ENCODE peak calls at places on chromosomes 7 and 10, in five cellular contexts. W is tibial nerve, T is heart right ventricle, U is stomach, M is fibroblast of lung. E is an unnamed sample.

GRCh38 chr10:47076949-47077348 is 165.7 kb downstream of the PTPN20 start:
- DNase-seq in W (no peak), T (no peak), U (no peak), M (peak), E (no peak)

GRCh38 chr10:130160775-130161174 is 24.6 kb downstream of the GLRX3 start:
- DNase-seq in W (no peak), T (no peak), U (no peak), M (peak), E (no peak)

GRCh38 chr7:44698046-44698580 is 50.5 kb upstream of the ZMIZ2 start:
- DNase-seq in W (no peak), T (no peak), U (no peak), M (no peak), E (no peak)

GRCh38 chr7:137642031-137642430 is 204.7 kb downstream of the DGKI start:
- DNase-seq in W (no peak), T (no peak), U (no peak), M (no peak), E (no peak)

GRCh38 chr10:101938316-101939272 is 95.0 kb upstream of the KCNIP2 start:
- DNase-seq in W (no peak), T (no peak), U (no peak), M (peak), E (no peak)

GRCh38 chr10:70816220-70816894 is 609 bp downstream of the SGPL1 start:
- DNase-seq in W (peak), T (peak), U (peak), M (peak), E (peak)

GRCh38 chr7:117946201-117946633 is 73.0 kb upstream of the CTTNBP2 start:
- DNase-seq in W (no peak), T (no peak), U (no peak), M (peak), E (no peak)

GRCh38 chr7:48285365-48285764 is 114.1 kb downstream of the ABCA13 start:
- DNase-seq in W (no peak), T (no peak), U (no peak), M (peak), E (no peak)

GRCh38 chr7:74429153-74429747 is 24.5 kb upstream of the GTF2IRD1 start:
- DNase-seq in W (no peak), T (no peak), U (no peak), M (peak), E (no peak)

GRCh38 chr7:70925411-70926115 is 206.4 kb upstream of the GALNT17 start:
- DNase-seq in W (no peak), T (no peak), U (no peak), M (no peak), E (no peak)

GRCh38 chr7:112290065-112290464 is 83.6 kb downstream of the ZNF277 start:
- DNase-seq in W (no peak), T (no peak), U (no peak), M (peak), E (no peak)

GRCh38 chr10:18607503-18607902 is 43.9 kb downstream of the NSUN6 start:
- DNase-seq in W (peak), T (no peak), U (peak), M (peak), E (no peak)

GRCh38 chr7:39847227-39847626 is 102.8 kb upstream of the CDK13 start:
- DNase-seq in W (no peak), T (no peak), U (no peak), M (no peak), E (no peak)

GRCh38 chr10:31083765-31084184 is 52.1 kb upstream of the ZNF438 start:
- DNase-seq in W (peak), T (peak), U (peak), M (peak), E (no peak)

GRCh38 chr10:88392222-88392621 is 190.9 kb downstream of the RNLS start:
- DNase-seq in W (no peak), T (no peak), U (no peak), M (no peak), E (no peak)

GRCh38 chr10:79610601-79611191 is at the start of gene SFTPA1:
- DNase-seq in W (no peak), T (no peak), U (no peak), M (no peak), E (no peak)

GRCh38 chr10:124903119-124903518 is 38.8 kb upstream of the ZRANB1 start:
- DNase-seq in W (no peak), T (no peak), U (no peak), M (no peak), E (no peak)

GRCh38 chr7:4066626-4067475 is 615.2 kb upstream of the FOXK1 start:
- DNase-seq in W (no peak), T (no peak), U (peak), M (no peak), E (no peak)

GRCh38 chr10:43160067-43160918 is 22.0 kb downstream of the CSGALNACT2 start:
- DNase-seq in W (no peak), T (no peak), U (no peak), M (peak), E (peak)

GRCh38 chr7:5077740-5078139 is 32.1 kb downstream of the RBAK start:
- DNase-seq in W (no peak), T (no peak), U (no peak), M (peak), E (no peak)

GRCh38 chr10:7915923-7916322 is 97.6 kb downstream of the TAF3 start:
- DNase-seq in W (no peak), T (no peak), U (no peak), M (peak), E (no peak)

GRCh38 chr10:520402-520787 is 169.1 kb downstream of the DIP2C start:
- DNase-seq in W (no peak), T (no peak), U (no peak), M (peak), E (no peak)

GRCh38 chr10:35336921-35337741 is 822 bp downstream of the CCNY start:
- DNase-seq in W (no peak), T (peak), U (peak), M (peak), E (peak)

GRCh38 chr7:40418445-40418844 is 283.6 kb downstream of the SUGCT start:
- DNase-seq in W (no peak), T (no peak), U (no peak), M (no peak), E (no peak)

GRCh38 chr10:89601728-89602361 is 43.2 kb downstream of the PANK1 start:
- DNase-seq in W (no peak), T (no peak), U (no peak), M (no peak), E (no peak)

GRCh38 chr10:69959911-69960310 is 92.7 kb upstream of the MACROH2A2 start:
- DNase-seq in W (no peak), T (no peak), U (no peak), M (no peak), E (no peak)

GRCh38 chr10:93072225-93072712 is 1.4 kb upstream of the CYP26A1 start:
- DNase-seq in W (no peak), T (no peak), U (no peak), M (no peak), E (no peak)

GRCh38 chr7:34488766-34489165 is 169.3 kb upstream of the NPSR1 start:
- DNase-seq in W (no peak), T (no peak), U (no peak), M (no peak), E (no peak)

GRCh38 chr10:33353853-33354252 is 19.4 kb upstream of the NRP1 start:
- DNase-seq in W (no peak), T (no peak), U (no peak), M (peak), E (no peak)

GRCh38 chr7:32078824-32079223 is 8.6 kb upstream of the PDE1C start:
- DNase-seq in W (no peak), T (no peak), U (no peak), M (no peak), E (no peak)
- H3K27ac ChIP-seq in W (no peak), T (no peak), U (no peak), M (no peak), E (no peak)

DNA sequence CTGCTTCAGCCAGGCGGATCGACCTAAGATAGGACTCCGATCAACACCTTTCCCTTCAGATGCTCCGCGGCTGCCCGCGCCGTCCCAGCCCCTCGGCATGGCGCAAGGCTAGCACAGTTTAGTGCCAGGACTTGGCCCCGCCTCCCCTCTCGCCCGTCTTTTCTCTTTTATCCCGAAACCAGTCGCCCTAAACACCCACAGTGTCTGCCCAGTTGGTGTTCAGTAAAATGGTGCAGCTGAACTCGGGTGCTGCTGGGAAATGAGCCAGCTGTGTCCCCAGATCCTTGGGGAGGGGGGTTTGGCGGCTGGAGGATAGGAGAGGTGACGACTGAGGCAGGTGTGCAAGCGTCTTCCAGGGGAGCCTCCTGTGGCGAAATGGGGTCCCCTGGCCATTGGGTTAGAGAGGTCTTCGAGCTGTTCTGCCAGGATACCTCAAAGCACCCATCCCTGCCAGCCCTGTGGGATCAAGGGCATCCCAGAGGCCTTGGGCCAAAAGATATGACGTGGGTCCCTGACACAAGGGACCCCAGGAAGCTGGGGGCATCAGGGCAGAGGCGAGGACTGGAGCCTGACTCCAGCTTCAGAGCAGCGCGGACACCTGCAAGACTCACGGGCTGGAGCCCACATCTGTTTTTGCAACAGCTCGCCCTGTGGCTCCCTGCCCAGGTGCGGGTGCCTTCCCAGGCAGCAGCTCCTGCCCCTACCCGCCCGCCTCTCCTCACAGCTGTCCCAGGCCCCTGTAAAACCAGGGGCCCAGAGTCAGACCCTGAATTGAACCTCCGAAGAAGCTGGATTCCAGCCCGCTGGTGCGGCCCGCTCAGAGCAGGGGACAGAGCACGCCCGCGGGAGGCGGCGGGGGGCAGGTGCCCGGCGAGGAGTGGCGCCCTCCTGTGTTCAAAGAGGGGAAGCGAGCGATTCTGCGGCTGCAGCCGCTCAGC is 88.8 kb downstream of the BEND7 start:
- DNase-seq in W (peak), T (peak), U (peak), M (peak), E (no peak)
- H3K27ac ChIP-seq in W (no peak), T (no peak), U (no peak), M (no peak), E (no peak)

GRCh38 chr10:4939224-4940072 is 23.8 kb upstream of the AKR1C1 start:
- DNase-seq in W (no peak), T (no peak), U (no peak), M (peak), E (no peak)
- H3K27ac ChIP-seq in W (no peak), T (no peak), U (peak), M (no peak), E (no peak)

GRCh38 chr10:29960261-29960660 is 99.1 kb downstream of the JCAD start:
- DNase-seq in W (no peak), T (no peak), U (no peak), M (no peak), E (no peak)
- H3K27ac ChIP-seq in W (no peak), T (no peak), U (no peak), M (no peak), E (no peak)

GRCh38 chr7:22184549-22185199 is 172.3 kb downstream of the RAPGEF5 start:
- DNase-seq in W (no peak), T (no peak), U (no peak), M (no peak), E (no peak)
- H3K27ac ChIP-seq in W (no peak), T (no peak), U (no peak), M (no peak), E (peak)

GRCh38 chr7:84817016-84817415 is 369.8 kb downstream of the SEMA3D start:
- DNase-seq in W (no peak), T (no peak), U (no peak), M (no peak), E (no peak)
- H3K27ac ChIP-seq in W (no peak), T (no peak), U (no peak), M (no peak), E (no peak)

GRCh38 chr10:49410365-49411074 is 14.6 kb upstream of the DRGX start:
- DNase-seq in W (no peak), T (peak), U (peak), M (no peak), E (no peak)
- H3K27ac ChIP-seq in W (no peak), T (no peak), U (no peak), M (no peak), E (no peak)

GRCh38 chr7:46752881-46753366 is 829.0 kb downstream of the TNS3 start:
- DNase-seq in W (no peak), T (no peak), U (no peak), M (peak), E (no peak)
- H3K27ac ChIP-seq in W (no peak), T (no peak), U (no peak), M (no peak), E (no peak)

DNA sequence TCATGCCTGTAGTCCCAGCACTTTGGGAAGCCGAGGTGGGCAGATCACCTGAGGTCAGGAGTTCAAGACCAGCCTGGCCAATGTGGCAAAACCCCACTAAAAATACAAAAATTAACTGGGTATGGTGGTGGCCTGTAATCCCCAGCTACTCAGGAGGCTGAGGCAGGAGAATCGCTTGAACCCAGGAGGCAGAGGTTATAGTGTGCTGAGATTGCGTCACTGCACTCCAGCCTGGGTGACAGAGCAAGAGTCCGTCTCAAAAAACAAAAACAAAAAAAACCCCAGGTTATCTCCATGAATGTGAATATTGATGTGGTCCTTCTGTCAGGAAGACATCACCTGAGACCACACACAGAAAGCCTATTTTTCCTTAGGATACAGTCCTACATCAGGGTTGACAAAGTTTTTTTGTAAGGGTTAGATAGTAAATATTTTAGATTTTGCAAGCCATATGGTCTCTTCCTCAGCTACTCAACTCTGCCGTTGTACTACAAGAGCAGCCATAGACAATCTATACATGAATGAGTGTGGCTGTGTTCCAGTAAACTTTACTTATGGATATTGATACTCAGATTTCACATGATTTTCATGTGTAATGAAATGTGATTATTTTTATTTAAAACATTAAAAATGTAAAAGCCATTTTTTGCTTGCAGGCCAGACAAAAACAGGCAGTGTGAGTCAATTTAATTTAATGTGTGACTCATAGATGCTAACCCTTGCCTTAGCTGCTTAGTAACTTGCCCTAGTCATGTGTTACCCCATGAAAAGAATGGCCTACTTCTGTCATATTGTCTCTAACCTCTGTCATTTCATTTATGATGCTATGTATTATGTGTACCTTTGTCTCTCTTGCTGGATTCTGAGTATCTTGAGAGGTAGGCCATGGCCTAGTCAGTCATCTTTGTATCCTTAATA is 78.1 kb downstream of the TPST1 start:
- DNase-seq in W (no peak), T (no peak), U (no peak), M (peak), E (peak)
- H3K27ac ChIP-seq in W (no peak), T (no peak), U (peak), M (peak), E (peak)

E was measured in caudate nucleus.